ENCODE peak calls at places on chromosomes 16 and 17, in five cellular contexts. One of them, this sample, is unnamed.
A peak's percentile ranks its signal among the peaks of the same experiment; 100 is the strongest.

GRCh38 chr17:4551796-4552525 is 3.2 kb downstream of the MYBBP1A start:
- DNase-seq in PC-9: no peak
- DNase-seq in body of pancreas: no peak
- DNase-seq in pancreas: peak; percentile 67
- DNase-seq in choroid plexus epithelial cell: no peak
- DNase-seq in this sample: no peak

GRCh38 chr16:71867934-71868333 is 16.0 kb downstream of the ZNF821 start:
- DNase-seq in choroid plexus epithelial cell: peak; percentile 27
- DNase-seq in pancreas: no peak
- DNase-seq in PC-9: no peak
- DNase-seq in body of pancreas: no peak
- DNase-seq in this sample: no peak

GRCh38 chr17:11553135-11553534 is 45.1 kb upstream of the DNAH9 start:
- DNase-seq in body of pancreas: no peak
- DNase-seq in choroid plexus epithelial cell: no peak
- DNase-seq in PC-9: no peak
- DNase-seq in pancreas: no peak
- DNase-seq in this sample: no peak

GRCh38 chr17:49525831-49526741 is 31.0 kb downstream of the NGFR start:
- DNase-seq in body of pancreas: peak; percentile 33
- DNase-seq in PC-9: no peak
- DNase-seq in choroid plexus epithelial cell: no peak
- DNase-seq in pancreas: no peak
- DNase-seq in this sample: no peak

GRCh38 chr17:37742762-37743611 is 1.9 kb downstream of the HNF1B start:
- DNase-seq in pancreas: peak; percentile 74
- DNase-seq in body of pancreas: peak; percentile 61
- DNase-seq in PC-9: no peak
- DNase-seq in choroid plexus epithelial cell: no peak
- DNase-seq in this sample: no peak

GRCh38 chr16:66910175-66910940 is 8.3 kb downstream of the CDH16 start:
- DNase-seq in choroid plexus epithelial cell: no peak
- DNase-seq in pancreas: peak; percentile 53
- DNase-seq in PC-9: no peak
- DNase-seq in body of pancreas: no peak
- DNase-seq in this sample: no peak

GRCh38 chr16:66199189-66199588 is 167.3 kb upstream of the CDH5 start:
- DNase-seq in body of pancreas: peak; percentile 12
- DNase-seq in PC-9: no peak
- DNase-seq in choroid plexus epithelial cell: peak; percentile 38
- DNase-seq in pancreas: no peak
- DNase-seq in this sample: peak; percentile 18

GRCh38 chr16:77307764-77308561 is 108.8 kb downstream of the SYCE1L start:
- DNase-seq in pancreas: no peak
- DNase-seq in choroid plexus epithelial cell: peak; percentile 83
- DNase-seq in body of pancreas: no peak
- DNase-seq in PC-9: peak; percentile 65
- DNase-seq in this sample: no peak

GRCh38 chr16:88655733-88656281 is 5.0 kb upstream of the CYBA start:
- DNase-seq in PC-9: no peak
- DNase-seq in pancreas: peak; percentile 68
- DNase-seq in choroid plexus epithelial cell: no peak
- DNase-seq in body of pancreas: no peak
- DNase-seq in this sample: no peak

GRCh38 chr17:18038149-18038850 is 668 bp downstream of the ATPAF2 start:
- DNase-seq in body of pancreas: no peak
- DNase-seq in pancreas: no peak
- DNase-seq in PC-9: peak; percentile 43
- DNase-seq in choroid plexus epithelial cell: no peak
- DNase-seq in this sample: no peak

GRCh38 chr17:44795928-44796327 is 34.2 kb downstream of the GJC1 start:
- DNase-seq in body of pancreas: no peak
- DNase-seq in PC-9: no peak
- DNase-seq in choroid plexus epithelial cell: no peak
- DNase-seq in pancreas: no peak
- DNase-seq in this sample: no peak

GRCh38 chr16:4944333-4945281 is 7.7 kb upstream of the PPL start:
- DNase-seq in choroid plexus epithelial cell: peak; percentile 97
- DNase-seq in PC-9: peak; percentile 97
- DNase-seq in pancreas: peak; percentile 96
- DNase-seq in body of pancreas: peak; percentile 92
- DNase-seq in this sample: peak; percentile 94

GRCh38 chr17:57548421-57549385 is 196.4 kb downstream of the CCDC182 start:
- DNase-seq in body of pancreas: no peak
- DNase-seq in PC-9: no peak
- DNase-seq in choroid plexus epithelial cell: peak; percentile 31
- DNase-seq in pancreas: no peak
- DNase-seq in this sample: no peak

GRCh38 chr16:11256657-11257130 is 690 bp upstream of the SOCS1 start:
- DNase-seq in PC-9: no peak
- DNase-seq in choroid plexus epithelial cell: peak; percentile 31
- DNase-seq in pancreas: no peak
- DNase-seq in body of pancreas: peak; percentile 59
- DNase-seq in this sample: peak; percentile 63

GRCh38 chr16:47258874-47259461 is 115.2 kb upstream of the NETO2 start:
- DNase-seq in pancreas: no peak
- DNase-seq in choroid plexus epithelial cell: peak; percentile 58
- DNase-seq in body of pancreas: no peak
- DNase-seq in PC-9: no peak
- DNase-seq in this sample: no peak

GRCh38 chr17:46771601-46772012 is 46.9 kb downstream of the WNT3 start:
- DNase-seq in pancreas: no peak
- DNase-seq in body of pancreas: no peak
- DNase-seq in choroid plexus epithelial cell: peak; percentile 13
- DNase-seq in PC-9: no peak
- DNase-seq in this sample: no peak

This sample was measured in lung.